ENCODE peak calls at places on chromosomes 3 and 15, in six cellular contexts. G is Calu3, X is A549, J is memory B cell, Z is astrocyte of the cerebellum, U is EL. C is an unnamed sample.

GRCh38 chr3:39166134-39166710 is 12.8 kb upstream of the CSRNP1 start:
- DNase-seq in G (no peak), X (peak; percentile 55), J (no peak), Z (no peak), U (peak; percentile 97), C (no peak)

GRCh38 chr3:179971280-179971679 is 65.5 kb downstream of the PEX5L start:
- DNase-seq in G (no peak), X (no peak), J (no peak), Z (no peak), U (no peak), C (no peak)

GRCh38 chr3:105912891-105913290 is 44.1 kb upstream of the CBLB start:
- DNase-seq in G (no peak), X (no peak), J (no peak), Z (no peak), U (no peak), C (no peak)

GRCh38 chr15:51869074-51869425 is 39.6 kb downstream of the TMOD3 start:
- DNase-seq in G (peak; percentile 3), X (peak; percentile 95), J (no peak), Z (peak; percentile 74), U (peak; percentile 94), C (no peak)

GRCh38 chr3:41115069-41115468 is 84.2 kb upstream of the CTNNB1 start:
- DNase-seq in G (no peak), X (no peak), J (no peak), Z (no peak), U (no peak), C (no peak)

GRCh38 chr3:71307884-71308697 is 275.4 kb downstream of the FOXP1 start:
- DNase-seq in G (no peak), X (no peak), J (no peak), Z (no peak), U (no peak), C (no peak)

GRCh38 chr3:115475178-115476041 is 147.9 kb upstream of the GAP43 start:
- DNase-seq in G (no peak), X (no peak), J (no peak), Z (no peak), U (no peak), C (no peak)

GRCh38 chr3:38084019-38084968 is 45.3 kb downstream of the DLEC1 start:
- DNase-seq in G (peak; percentile 26), X (peak; percentile 22), J (peak; percentile 43), Z (peak; percentile 16), U (peak; percentile 60), C (no peak)

GRCh38 chr3:8563146-8563545 is 61.5 kb downstream of the LMCD1 start:
- DNase-seq in G (no peak), X (no peak), J (no peak), Z (no peak), U (no peak), C (no peak)

GRCh38 chr3:187783098-187783497 is 37.8 kb upstream of the BCL6 start:
- DNase-seq in G (peak; percentile 13), X (no peak), J (no peak), Z (peak; percentile 89), U (peak; percentile 77), C (no peak)

GRCh38 chr3:62189376-62189698 is 184.0 kb downstream of the FEZF2 start:
- DNase-seq in G (no peak), X (no peak), J (no peak), Z (no peak), U (no peak), C (no peak)